ENCODE peak calls at places on chromosomes 12 and 14, in four cellular contexts. T, Q, A and I are unnamed samples.

GRCh38 chr14:72560331-72560730 is 333.6 kb downstream of the DPF3 start:
- DNase-seq in T (no peak), Q (no peak), A (no peak), I (no peak)

GRCh38 chr12:79274571-79275064 is 410.0 kb downstream of the SYT1 start:
- DNase-seq in T (no peak), Q (no peak), A (no peak), I (no peak)

GRCh38 chr12:4979737-4980136 is 63.9 kb upstream of the KCNA5 start:
- DNase-seq in T (no peak), Q (no peak), A (no peak), I (no peak)

GRCh38 chr12:90262261-90262660 is 553.6 kb upstream of the ATP2B1 start:
- DNase-seq in T (no peak), Q (no peak), A (no peak), I (no peak)

GRCh38 chr12:47411961-47412360 is 293.9 kb downstream of the RPAP3 start:
- DNase-seq in T (no peak), Q (no peak), A (no peak), I (no peak)

GRCh38 chr14:61561657-61562276 is 133.5 kb upstream of the HIF1A start:
- DNase-seq in T (peak; percentile 69), Q (peak; percentile 81), A (no peak), I (peak; percentile 67)

GRCh38 chr12:29563636-29564035 is 66.2 kb upstream of the OVCH1 start:
- DNase-seq in T (no peak), Q (no peak), A (no peak), I (no peak)

GRCh38 chr14:97120204-97121120 is 323.3 kb downstream of the VRK1 start:
- DNase-seq in T (no peak), Q (no peak), A (no peak), I (no peak)

GRCh38 chr12:1282670-1283361 is 291.8 kb downstream of the ERC1 start:
- DNase-seq in T (peak; percentile 27), Q (no peak), A (peak; percentile 92), I (peak; percentile 63)

GRCh38 chr12:49539406-49540228 is 787 bp downstream of the KCNH3 start:
- DNase-seq in T (no peak), Q (peak; percentile 80), A (no peak), I (peak; percentile 11)

GRCh38 chr12:12147111-12147510 is 76.4 kb downstream of the BCL2L14 start:
- DNase-seq in T (no peak), Q (no peak), A (no peak), I (no peak)

GRCh38 chr14:22849212-22849819 is 12.9 kb downstream of the MMP14 start:
- DNase-seq in T (peak; percentile 55), Q (no peak), A (no peak), I (peak; percentile 85)

GRCh38 chr12:39272934-39273770 is 169.8 kb downstream of the KIF21A start:
- DNase-seq in T (no peak), Q (no peak), A (no peak), I (no peak)

GRCh38 chr14:51818748-51819386 is 41.5 kb upstream of the GNG2 start:
- DNase-seq in T (no peak), Q (no peak), A (peak; percentile 70), I (no peak)

GRCh38 chr12:120687570-120688289 is 781 bp downstream of the MLEC start:
- DNase-seq in T (peak; percentile 34), Q (peak; percentile 79), A (no peak), I (no peak)

GRCh38 chr12:50720085-50720484 is 43.8 kb upstream of the ATF1 start:
- DNase-seq in T (no peak), Q (no peak), A (no peak), I (no peak)

GRCh38 chr12:62006076-62006732 is 254.0 kb upstream of the USP15 start:
- DNase-seq in T (no peak), Q (no peak), A (no peak), I (no peak)

GRCh38 chr12:108338915-108339657 is at the start of gene CMKLR1:
- DNase-seq in T (peak; percentile 75), Q (peak; percentile 80), A (peak; percentile 93), I (peak; percentile 59)

GRCh38 chr14:105144666-105145380 is 23.8 kb downstream of the JAG2 start:
- DNase-seq in T (peak; percentile 15), Q (peak; percentile 68), A (no peak), I (no peak)

GRCh38 chr12:41407240-41407799 is 219.2 kb downstream of the PDZRN4 start:
- DNase-seq in T (no peak), Q (no peak), A (no peak), I (no peak)

GRCh38 chr14:66284346-66284745 is 201.8 kb upstream of the CCDC196 start:
- DNase-seq in T (no peak), Q (no peak), A (no peak), I (no peak)

GRCh38 chr12:14547571-14547970 is 20.1 kb downstream of the PLBD1 start:
- DNase-seq in T (no peak), Q (no peak), A (no peak), I (no peak)

GRCh38 chr14:73903028-73903427 is 16.4 kb downstream of the ZNF410 start:
- DNase-seq in T (no peak), Q (no peak), A (no peak), I (no peak)

GRCh38 chr12:109968032-109968420 is 28.1 kb downstream of the GIT2 start:
- DNase-seq in T (no peak), Q (no peak), A (no peak), I (no peak)

GRCh38 chr12:122111070-122111750 is 32.7 kb downstream of the MLXIP start:
- DNase-seq in T (no peak), Q (no peak), A (no peak), I (no peak)

GRCh38 chr12:108633534-108634224 is at the start of gene SELPLG:
- DNase-seq in T (peak; percentile 74), Q (peak; percentile 98), A (no peak), I (no peak)

GRCh38 chr14:104732931-104733681 is 9.1 kb downstream of the ADSS1 start:
- DNase-seq in T (no peak), Q (no peak), A (no peak), I (no peak)

GRCh38 chr12:28121433-28121832 is 68.8 kb upstream of the CCDC91 start:
- DNase-seq in T (no peak), Q (no peak), A (no peak), I (no peak)

GRCh38 chr12:77231548-77231947 is 166.2 kb upstream of the E2F7 start:
- DNase-seq in T (peak; percentile 39), Q (no peak), A (no peak), I (peak; percentile 76)

GRCh38 chr12:102976609-102977280 is 19.3 kb downstream of the ASCL1 start:
- DNase-seq in T (no peak), Q (no peak), A (no peak), I (no peak)

GRCh38 chr12:122866950-122867607 is 28.8 kb downstream of the VPS37B start:
- DNase-seq in T (no peak), Q (peak; percentile 78), A (no peak), I (no peak)

GRCh38 chr14:32407170-32407569 is 78.1 kb downstream of the AKAP6 start:
- DNase-seq in T (peak; percentile 25), Q (no peak), A (no peak), I (no peak)

GRCh38 chr12:122891661-122892525 is 4.0 kb downstream of the VPS37B start:
- DNase-seq in T (no peak), Q (no peak), A (no peak), I (no peak)

GRCh38 chr14:62329427-62329826 is 567.2 kb downstream of the SNAPC1 start:
- DNase-seq in T (no peak), Q (no peak), A (no peak), I (no peak)

GRCh38 chr12:26918321-26919215 is 19.2 kb downstream of the INTS13 start:
- DNase-seq in T (no peak), Q (no peak), A (no peak), I (no peak)

GRCh38 chr14:103113303-103113702 is 10.0 kb upstream of the TNFAIP2 start:
- DNase-seq in T (no peak), Q (no peak), A (no peak), I (no peak)

GRCh38 chr14:103118019-103118662 is 5.1 kb upstream of the TNFAIP2 start:
- DNase-seq in T (peak; percentile 87), Q (no peak), A (peak; percentile 95), I (peak; percentile 78)

GRCh38 chr14:103116645-103117044 is 6.6 kb upstream of the TNFAIP2 start:
- DNase-seq in T (no peak), Q (no peak), A (no peak), I (no peak)

GRCh38 chr14:103113774-103114173 is 9.5 kb upstream of the TNFAIP2 start:
- DNase-seq in T (no peak), Q (no peak), A (no peak), I (no peak)

GRCh38 chr14:103115845-103116572 is 7.3 kb upstream of the TNFAIP2 start:
- DNase-seq in T (no peak), Q (no peak), A (no peak), I (no peak)
- TF ChIP-seq POLR2A in T (no peak), Q (no peak), A (no peak), I (no peak)

GRCh38 chr14:94025720-94026119 is 420 bp upstream of the OTUB2 start:
- DNase-seq in T (no peak), Q (no peak), A (no peak), I (no peak)
- H3K4me3 ChIP-seq in T (no peak overlapping the region), Q (peak overlapping the region; percentile 63), A (peak overlapping the region; percentile 80), I (no peak overlapping the region)

GRCh38 chr12:88431245-88431644 is 149.0 kb downstream of the KITLG start:
- DNase-seq in T (no peak), Q (no peak), A (no peak), I (no peak)
- TF ChIP-seq CTCF in T (no peak), Q (no peak), A (no peak), I (no peak)

GRCh38 chr12:53180270-53180930 is at the start of the genes CSAD and ZNF740:
- DNase-seq in T (peak; percentile 98), Q (peak; percentile 100), A (peak; percentile 99), I (peak; percentile 97)
- TF ChIP-seq POLR2A in T (peak; percentile 32), Q (no peak), A (peak; percentile 29), I (peak; percentile 81)

GRCh38 chr12:19447386-19447785 is 8.1 kb downstream of the AEBP2 start:
- DNase-seq in T (no peak), Q (no peak), A (no peak), I (no peak)

GRCh38 chr12:19440019-19440858 is 947 bp downstream of the AEBP2 start:
- DNase-seq in T (peak; percentile 64), Q (peak; percentile 93), A (peak; percentile 90), I (peak; percentile 63)

GRCh38 chr12:19443585-19443984 is 4.3 kb downstream of the AEBP2 start:
- DNase-seq in T (no peak), Q (no peak), A (no peak), I (no peak)

GRCh38 chr12:19440916-19441315 is 1.6 kb downstream of the AEBP2 start:
- DNase-seq in T (no peak), Q (no peak), A (no peak), I (no peak)

GRCh38 chr12:19444097-19444496 is 4.8 kb downstream of the AEBP2 start:
- DNase-seq in T (no peak), Q (no peak), A (no peak), I (no peak)
- H3K4me3 ChIP-seq in T (no peak overlapping the region), Q (no peak overlapping the region), A (no peak overlapping the region), I (no peak overlapping the region)